ENCODE peak calls at places on chromosomes 6 and 20, in six cellular contexts. One of them, this sample, is unnamed.

GRCh38 chr6:5214570-5215052 is 46.1 kb downstream of the LYRM4 start:
- DNase-seq in T-helper 22 cell: no peak
- DNase-seq in NCI-H748 treated with DMSO at 0.1 percent for 48 hours: no peak
- DNase-seq in endothelial cell of umbilical vein: peak; percentile 46
- DNase-seq in right cardiac atrium: peak; percentile 81
- DNase-seq in COR-L47: no peak
- DNase-seq in this sample: no peak

GRCh38 chr6:144395014-144395413 is 109.9 kb downstream of the UTRN start:
- DNase-seq in NCI-H748 treated with DMSO at 0.1 percent for 48 hours: no peak
- DNase-seq in T-helper 22 cell: no peak
- DNase-seq in right cardiac atrium: no peak
- DNase-seq in COR-L47: no peak
- DNase-seq in endothelial cell of umbilical vein: peak; percentile 43
- DNase-seq in this sample: no peak

GRCh38 chr6:128966934-128967333 is 84.0 kb downstream of the LAMA2 start:
- DNase-seq in COR-L47: no peak
- DNase-seq in right cardiac atrium: no peak
- DNase-seq in NCI-H748 treated with DMSO at 0.1 percent for 48 hours: no peak
- DNase-seq in T-helper 22 cell: no peak
- DNase-seq in endothelial cell of umbilical vein: no peak
- DNase-seq in this sample: no peak

GRCh38 chr6:98044791-98045190 is 761.8 kb upstream of the MMS22L start:
- DNase-seq in right cardiac atrium: no peak
- DNase-seq in T-helper 22 cell: no peak
- DNase-seq in NCI-H748 treated with DMSO at 0.1 percent for 48 hours: peak; percentile 40
- DNase-seq in endothelial cell of umbilical vein: no peak
- DNase-seq in COR-L47: peak; percentile 46
- DNase-seq in this sample: no peak

GRCh38 chr20:10322073-10323012 is 103.7 kb downstream of the SNAP25 start:
- DNase-seq in T-helper 22 cell: no peak
- DNase-seq in right cardiac atrium: no peak
- DNase-seq in endothelial cell of umbilical vein: no peak
- DNase-seq in COR-L47: no peak
- DNase-seq in NCI-H748 treated with DMSO at 0.1 percent for 48 hours: peak; percentile 66
- DNase-seq in this sample: no peak

GRCh38 chr20:51562027-51562333 is 19.5 kb upstream of the NFATC2 start:
- DNase-seq in right cardiac atrium: no peak
- DNase-seq in T-helper 22 cell: no peak
- DNase-seq in COR-L47: no peak
- DNase-seq in NCI-H748 treated with DMSO at 0.1 percent for 48 hours: no peak
- DNase-seq in endothelial cell of umbilical vein: no peak
- DNase-seq in this sample: no peak

GRCh38 chr20:2236266-2236665 is 59.5 kb upstream of the TGM3 start:
- DNase-seq in T-helper 22 cell: no peak
- DNase-seq in endothelial cell of umbilical vein: peak; percentile 10
- DNase-seq in COR-L47: no peak
- DNase-seq in NCI-H748 treated with DMSO at 0.1 percent for 48 hours: no peak
- DNase-seq in right cardiac atrium: no peak
- DNase-seq in this sample: no peak

GRCh38 chr6:12576389-12576788 is 140.2 kb upstream of the PHACTR1 start:
- DNase-seq in T-helper 22 cell: no peak
- DNase-seq in endothelial cell of umbilical vein: peak; percentile 80
- DNase-seq in NCI-H748 treated with DMSO at 0.1 percent for 48 hours: no peak
- DNase-seq in right cardiac atrium: no peak
- DNase-seq in COR-L47: no peak
- DNase-seq in this sample: no peak

GRCh38 chr20:44709380-44709779 is 5.8 kb upstream of the CCN5 start:
- DNase-seq in endothelial cell of umbilical vein: no peak
- DNase-seq in NCI-H748 treated with DMSO at 0.1 percent for 48 hours: no peak
- DNase-seq in right cardiac atrium: peak; percentile 60
- DNase-seq in COR-L47: no peak
- DNase-seq in T-helper 22 cell: no peak
- DNase-seq in this sample: no peak

GRCh38 chr6:169205176-169206160 is 48.2 kb downstream of the THBS2 start:
- DNase-seq in T-helper 22 cell: no peak
- DNase-seq in NCI-H748 treated with DMSO at 0.1 percent for 48 hours: no peak
- DNase-seq in COR-L47: no peak
- DNase-seq in endothelial cell of umbilical vein: no peak
- DNase-seq in right cardiac atrium: no peak
- DNase-seq in this sample: no peak

GRCh38 chr6:75317503-75318206 is 33.1 kb upstream of the TMEM30A start:
- DNase-seq in right cardiac atrium: no peak
- DNase-seq in endothelial cell of umbilical vein: peak; percentile 71
- DNase-seq in COR-L47: no peak
- DNase-seq in T-helper 22 cell: no peak
- DNase-seq in NCI-H748 treated with DMSO at 0.1 percent for 48 hours: no peak
- DNase-seq in this sample: no peak

GRCh38 chr6:139711714-139712585 is 337.5 kb upstream of the CITED2 start:
- DNase-seq in NCI-H748 treated with DMSO at 0.1 percent for 48 hours: no peak
- DNase-seq in endothelial cell of umbilical vein: no peak
- DNase-seq in right cardiac atrium: no peak
- DNase-seq in T-helper 22 cell: no peak
- DNase-seq in COR-L47: no peak
- DNase-seq in this sample: no peak